ENCODE peak calls at places on chromosomes 2 and 18, in five cellular contexts. A, Q, V, O and U are unnamed samples.

GRCh38 chr2:241966671-241967070 is 97.1 kb downstream of the RTP5 start:
- DNase-seq in A (no peak), V (no peak), O (no peak), Q (no peak), U (no peak)

GRCh38 chr2:233021771-233022170 is 8.7 kb upstream of the NGEF start:
- DNase-seq in Q (no peak), V (no peak), O (no peak), A (no peak), U (peak; percentile 42)

GRCh38 chr2:183519371-183520056 is 395.3 kb downstream of the NUP35 start:
- DNase-seq in V (no peak), A (no peak), O (no peak), Q (no peak), U (no peak)

GRCh38 chr2:188634656-188635055 is 339.5 kb upstream of the COL3A1 start:
- DNase-seq in A (no peak), O (no peak), V (no peak), Q (no peak), U (no peak)

GRCh38 chr18:8301427-8302172 is 307.6 kb upstream of the RAB12 start:
- DNase-seq in O (no peak), A (no peak), V (no peak), Q (peak; percentile 45), U (peak; percentile 11)

GRCh38 chr2:103959174-103960125 is 894.5 kb upstream of the POU3F3 start:
- DNase-seq in O (peak; percentile 10), Q (peak; percentile 47), V (no peak), A (peak; percentile 32), U (peak; percentile 4)

GRCh38 chr2:169290433-169290832 is 71.9 kb downstream of the LRP2 start:
- DNase-seq in Q (no peak), A (no peak), V (no peak), O (no peak), U (no peak)

GRCh38 chr2:32792416-32792815 is 154.3 kb upstream of the LTBP1 start:
- DNase-seq in O (no peak), V (no peak), Q (no peak), A (no peak), U (no peak)

GRCh38 chr2:134217924-134218323 is 35.9 kb upstream of the MGAT5 start:
- DNase-seq in A (no peak), Q (no peak), V (no peak), O (no peak), U (no peak)

GRCh38 chr2:55140316-55141219 is 90.3 kb upstream of the RTN4 start:
- DNase-seq in Q (no peak), O (no peak), V (no peak), A (no peak), U (no peak)

GRCh38 chr2:217858519-217859466 is 144.0 kb downstream of the TNS1 start:
- DNase-seq in Q (peak; percentile 16), A (peak; percentile 66), V (no peak), O (peak; percentile 46), U (peak; percentile 63)

GRCh38 chr2:61151434-61151833 is 10.6 kb upstream of the C2orf74 start:
- DNase-seq in A (no peak), Q (no peak), O (no peak), V (no peak), U (peak; percentile 8)

GRCh38 chr2:188378551-188378950 is 86.9 kb downstream of the GULP1 start:
- DNase-seq in V (no peak), A (no peak), O (no peak), Q (no peak), U (no peak)

GRCh38 chr18:77316641-77317040 is 67.0 kb downstream of the GALR1 start:
- DNase-seq in O (no peak), Q (no peak), A (no peak), V (no peak), U (no peak)

GRCh38 chr18:7133181-7133580 is 15.6 kb upstream of the LAMA1 start:
- DNase-seq in V (no peak), A (no peak), Q (no peak), O (no peak), U (no peak)

GRCh38 chr2:18922276-18922675 is 332.9 kb upstream of the NT5C1B start:
- DNase-seq in O (no peak), Q (no peak), V (no peak), A (no peak), U (no peak)

GRCh38 chr2:50674876-50675275 is 357.1 kb downstream of the NRXN1 start:
- DNase-seq in A (no peak), O (no peak), Q (peak; percentile 9), V (no peak), U (no peak)

GRCh38 chr2:229350117-229350805 is 79.2 kb upstream of the PID1 start:
- DNase-seq in A (no peak), O (no peak), V (no peak), Q (no peak), U (no peak)

GRCh38 chr2:61177727-61178549 is 15.9 kb downstream of the C2orf74 start:
- DNase-seq in O (peak; percentile 35), V (peak; percentile 57), A (no peak), Q (peak; percentile 19), U (peak; percentile 12)

GRCh38 chr2:206392118-206392517 is 51.2 kb upstream of the ADAM23 start:
- DNase-seq in O (no peak), V (no peak), Q (peak; percentile 62), A (peak; percentile 71), U (peak; percentile 32)

GRCh38 chr2:26651458-26652155 is 10.4 kb upstream of the CIB4 start:
- DNase-seq in Q (no peak), V (no peak), O (no peak), A (no peak), U (no peak)

GRCh38 chr2:111168528-111168929 is 47.8 kb downstream of the BCL2L11 start:
- DNase-seq in Q (no peak), A (no peak), O (peak; percentile 57), V (no peak), U (peak; percentile 85)

GRCh38 chr2:15939556-15939853 is 845 bp upstream of the MYCN start:
- DNase-seq in V (peak; percentile 70), O (peak; percentile 66), Q (no peak), A (peak; percentile 83), U (peak; percentile 55)

GRCh38 chr2:120205901-120206581 is 17.2 kb downstream of the TMEM185B start:
- DNase-seq in V (no peak), O (peak; percentile 67), Q (no peak), A (peak; percentile 89), U (no peak)

GRCh38 chr2:201432551-201433388 is 18.5 kb downstream of the TRAK2 start:
- DNase-seq in Q (no peak), V (no peak), A (no peak), O (no peak), U (no peak)

GRCh38 chr2:204019572-204020501 is 83.3 kb downstream of the ICOS start:
- DNase-seq in A (no peak), O (no peak), Q (no peak), V (no peak), U (peak; percentile 76)

GRCh38 chr2:99066602-99067001 is 74.9 kb upstream of the C2orf15 start:
- DNase-seq in A (peak; percentile 33), V (no peak), O (peak; percentile 38), Q (peak; percentile 64), U (peak; percentile 5)

GRCh38 chr18:30358545-30358944 is 684.0 kb downstream of the DSC3 start:
- DNase-seq in V (no peak), A (no peak), Q (no peak), O (no peak), U (no peak)

GRCh38 chr2:79087785-79088364 is at the start of gene REG1B:
- DNase-seq in O (no peak), Q (no peak), A (no peak), V (no peak), U (no peak)

GRCh38 chr2:96637385-96638143 is 548 bp downstream of the KANSL3 start:
- DNase-seq in V (peak; percentile 93), O (peak; percentile 89), A (peak; percentile 93), Q (peak; percentile 85), U (peak; percentile 94)

DNA sequence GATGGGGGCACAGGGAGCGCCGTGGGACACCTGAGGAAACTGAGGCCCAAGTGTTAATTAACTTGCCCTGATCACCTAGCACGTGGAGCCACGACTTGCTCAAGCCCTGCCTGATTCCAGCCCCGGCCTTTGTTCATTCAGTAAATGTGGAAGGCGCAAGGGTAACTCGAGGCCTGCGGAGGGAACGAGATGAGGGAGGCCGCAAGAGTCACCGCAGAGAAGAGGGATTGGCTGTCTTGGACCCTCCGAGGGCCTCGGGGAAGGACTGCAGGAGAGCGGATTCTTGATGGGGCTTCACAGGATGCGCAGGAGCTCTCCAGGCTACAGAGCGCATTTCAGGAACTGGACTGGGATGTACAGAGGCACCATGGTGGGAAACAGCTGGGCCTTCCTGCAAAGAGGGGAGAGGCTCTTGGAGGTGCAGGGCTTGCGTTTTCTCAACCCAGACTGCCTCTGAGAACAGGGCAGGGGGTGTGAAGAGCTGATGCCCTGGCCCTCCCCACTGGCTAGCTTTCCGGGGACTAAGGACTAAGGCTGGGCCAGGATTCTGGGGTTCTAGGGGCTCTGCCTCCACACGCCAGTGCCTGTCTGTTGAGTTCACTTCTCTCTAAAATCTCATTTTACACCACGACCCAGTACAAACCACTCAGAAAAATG is 569 bp upstream of the ANKMY1 start:
- DNase-seq in Q (no peak), A (no peak), V (no peak), O (no peak), U (no peak)
- H3K4me3 ChIP-seq in Q (no peak overlapping the region), A (peak overlapping the region; percentile 23), V (peak overlapping the region; percentile 52), O (peak overlapping the region; percentile 58), U (peak overlapping the region; percentile 38)

GRCh38 chr2:172082944-172083718 is 2.2 kb upstream of the DLX1 start:
- DNase-seq in O (no peak), A (peak; percentile 68), V (no peak), Q (no peak), U (peak; percentile 51)
- H3K27me3 ChIP-seq in O (peaks cover 99% of the 10 kb centered on the region), A (peaks cover 99% of the 10 kb centered on the region), V (peaks cover 100% of the 10 kb centered on the region), Q (peaks cover 65% of the 10 kb centered on the region), U (no peaks in the 10 kb centered on the region)

DNA sequence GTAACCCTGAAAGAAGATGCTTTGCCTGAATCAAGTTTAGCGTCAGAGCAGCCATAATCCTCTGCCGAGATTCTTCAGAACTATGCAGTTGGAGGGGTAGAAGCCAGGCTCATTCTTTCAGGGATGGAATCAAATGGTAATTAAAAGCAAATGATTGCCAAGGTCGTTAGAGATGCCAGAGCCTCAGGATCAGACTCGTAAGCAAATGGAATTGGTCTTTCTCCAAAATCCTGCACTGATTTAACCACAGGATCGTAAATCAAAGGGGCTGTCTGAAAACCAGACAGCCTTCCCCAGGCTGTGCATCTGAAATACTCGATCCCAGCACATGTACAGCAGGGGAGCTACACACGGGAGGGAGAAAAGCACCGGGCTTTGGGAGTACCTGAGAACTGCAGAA is 22.0 kb downstream of the APCDD1 start:
- DNase-seq in A (no peak), O (no peak), Q (no peak), V (no peak), U (no peak)
- H3K4me3 ChIP-seq in A (no peak overlapping the region), O (no peak overlapping the region), Q (no peak overlapping the region), V (no peak overlapping the region), U (no peak overlapping the region)

DNA sequence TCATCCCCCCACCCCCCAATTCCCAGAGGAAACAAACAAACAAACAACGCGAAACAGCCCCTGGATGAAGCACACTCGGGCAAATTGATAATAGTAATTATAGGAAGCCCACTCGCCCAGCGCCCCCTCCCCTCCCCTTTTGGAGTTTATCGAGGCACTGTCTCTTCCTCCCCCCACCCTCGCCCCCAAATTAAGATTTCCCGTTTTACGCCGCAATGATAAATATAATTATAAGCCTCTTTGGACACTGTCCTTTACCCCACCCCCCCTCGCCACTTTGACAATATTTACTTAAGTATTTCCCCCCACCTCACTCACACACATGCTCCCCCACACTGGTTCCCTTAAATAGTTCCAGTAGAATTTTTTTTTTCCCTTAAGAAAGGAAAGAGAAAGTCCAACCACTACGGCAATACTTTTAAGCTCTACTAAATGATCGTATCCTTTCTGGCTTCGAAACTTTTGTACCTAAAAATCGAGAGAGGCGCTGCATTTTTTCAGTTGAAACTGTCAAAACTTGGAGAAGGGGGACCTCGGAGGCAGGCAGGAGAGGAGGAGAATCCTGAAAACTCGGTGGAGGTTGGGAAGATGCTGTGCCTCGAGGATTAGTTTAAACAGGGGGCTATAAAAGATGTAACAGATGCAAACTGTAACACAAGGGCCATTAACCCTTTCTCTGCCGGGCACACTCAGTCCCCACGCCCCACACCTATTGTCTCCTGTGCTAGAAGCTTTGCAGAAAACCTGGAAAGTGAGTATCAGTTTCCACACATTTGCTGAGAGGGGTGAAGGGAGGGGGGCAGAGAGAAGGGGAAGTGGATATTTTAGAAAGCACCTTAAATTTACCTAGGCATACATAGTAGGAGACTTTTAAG is 1.9 kb downstream of the ZEB2 start:
- DNase-seq in A (no peak), O (no peak), V (no peak), Q (no peak), U (no peak)
- H3K27me3 ChIP-seq in A (peaks cover 88% of the 10 kb centered on the region), O (peaks cover 97% of the 10 kb centered on the region), V (peaks cover 24% of the 10 kb centered on the region), Q (peaks cover 85% of the 10 kb centered on the region), U (no peaks in the 10 kb centered on the region)